ENCODE peak calls at places on chromosome 12, in four cellular contexts. One of them, this sample, is unnamed.

GRCh38 chr12:123398177-123398916 is 14.4 kb downstream of the KMT5A start:
- DNase-seq in PC-3: no peak
- DNase-seq in pancreas: peak
- DNase-seq in iPS DF 6.9: no peak
- DNase-seq in this sample: peak

GRCh38 chr12:128747441-128747840 is 76.3 kb downstream of the SLC15A4 start:
- DNase-seq in PC-3: no peak
- DNase-seq in pancreas: no peak
- DNase-seq in iPS DF 6.9: no peak
- DNase-seq in this sample: no peak

GRCh38 chr12:131642101-131642540 is 68.8 kb upstream of the SFSWAP start:
- DNase-seq in PC-3: no peak
- DNase-seq in pancreas: no peak
- DNase-seq in iPS DF 6.9: no peak
- DNase-seq in this sample: no peak

GRCh38 chr12:26614217-26614616 is 218.8 kb downstream of the ITPR2 start:
- DNase-seq in PC-3: peak
- DNase-seq in pancreas: no peak
- DNase-seq in iPS DF 6.9: peak
- DNase-seq in this sample: peak

GRCh38 chr12:8780389-8780788 is 42.0 kb upstream of the A2ML1 start:
- DNase-seq in PC-3: peak
- DNase-seq in pancreas: no peak
- DNase-seq in iPS DF 6.9: no peak
- DNase-seq in this sample: no peak

GRCh38 chr12:25694072-25694471 is 141.0 kb upstream of the LMNTD1 start:
- DNase-seq in PC-3: peak
- DNase-seq in pancreas: no peak
- DNase-seq in iPS DF 6.9: no peak
- DNase-seq in this sample: no peak

GRCh38 chr12:5655120-5655519 is 223.2 kb downstream of the NTF3 start:
- DNase-seq in PC-3: no peak
- DNase-seq in pancreas: no peak
- DNase-seq in iPS DF 6.9: no peak
- DNase-seq in this sample: no peak

GRCh38 chr12:14845350-14845750 is 2.0 kb upstream of the ART4 start:
- DNase-seq in PC-3: peak
- DNase-seq in pancreas: no peak
- DNase-seq in iPS DF 6.9: peak
- DNase-seq in this sample: no peak

DNA sequence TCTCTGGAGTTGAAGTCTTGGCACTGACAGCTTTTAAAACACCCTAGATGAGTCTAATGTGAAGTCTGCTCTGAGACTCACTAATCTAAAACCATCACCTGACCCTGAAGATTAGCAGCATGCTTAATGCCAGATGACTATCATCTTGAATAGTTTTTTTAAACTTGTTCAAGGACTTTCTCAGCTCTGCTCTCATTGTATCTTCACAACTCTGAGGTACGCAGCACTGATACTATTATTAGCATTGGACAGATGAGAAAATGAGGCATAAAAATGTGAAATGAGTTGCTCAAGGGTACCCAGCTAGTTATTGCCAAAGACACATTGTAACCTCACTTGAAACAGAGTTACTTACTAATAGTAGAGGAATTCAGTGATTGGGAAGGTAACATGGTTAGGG is 4.8 kb downstream of the SLC38A1 start:
- DNase-seq in PC-3: no peak
- DNase-seq in pancreas: no peak
- DNase-seq in iPS DF 6.9: no peak
- DNase-seq in this sample: no peak
- H3K4me3 ChIP-seq in PC-3: no peak
- H3K4me3 ChIP-seq in pancreas: no peak
- H3K4me3 ChIP-seq in iPS DF 6.9: no peak
- H3K4me3 ChIP-seq in this sample: no peak

DNA sequence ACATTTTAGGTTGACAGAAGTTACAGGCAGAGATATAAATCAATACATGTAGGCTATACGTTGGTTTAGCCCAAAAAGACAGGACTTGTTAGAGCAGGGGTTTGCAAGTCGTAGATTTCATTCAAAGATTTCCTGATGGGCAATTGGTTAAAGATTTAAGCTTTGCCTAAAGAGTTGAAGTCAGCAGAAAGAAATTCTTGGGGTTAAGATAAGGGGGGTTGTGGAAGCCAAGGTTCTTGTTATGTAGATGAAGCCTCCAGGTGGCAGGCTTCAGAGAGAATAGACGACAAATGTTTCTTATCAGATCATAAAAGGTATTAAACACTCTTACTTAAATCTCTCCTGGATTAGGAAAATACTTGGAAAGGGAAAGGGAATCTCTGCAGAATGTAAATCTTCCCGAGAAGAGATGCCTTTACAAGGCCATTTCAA is 510.8 kb downstream of the TMTC2 start:
- DNase-seq in PC-3: no peak
- DNase-seq in pancreas: no peak
- DNase-seq in iPS DF 6.9: no peak
- DNase-seq in this sample: no peak
- H3K4me3 ChIP-seq in PC-3: no peak
- H3K4me3 ChIP-seq in pancreas: no peak
- H3K4me3 ChIP-seq in iPS DF 6.9: no peak
- H3K4me3 ChIP-seq in this sample: no peak

GRCh38 chr12:79690606-79691298 is at the start of gene PAWR:
- DNase-seq in PC-3: peak
- DNase-seq in pancreas: peak
- DNase-seq in iPS DF 6.9: peak
- DNase-seq in this sample: no peak

GRCh38 chr12:79692860-79693605 is 2.3 kb upstream of the PAWR start:
- DNase-seq in PC-3: peak
- DNase-seq in pancreas: no peak
- DNase-seq in iPS DF 6.9: no peak
- DNase-seq in this sample: no peak

GRCh38 chr12:79690156-79690605 is 583 bp downstream of the PAWR start:
- DNase-seq in PC-3: peak
- DNase-seq in pancreas: no peak
- DNase-seq in iPS DF 6.9: no peak
- DNase-seq in this sample: no peak

GRCh38 chr12:79691299-79692248 is 810 bp upstream of the PAWR start:
- DNase-seq in PC-3: peak
- DNase-seq in pancreas: no peak
- DNase-seq in iPS DF 6.9: no peak
- DNase-seq in this sample: no peak

DNA sequence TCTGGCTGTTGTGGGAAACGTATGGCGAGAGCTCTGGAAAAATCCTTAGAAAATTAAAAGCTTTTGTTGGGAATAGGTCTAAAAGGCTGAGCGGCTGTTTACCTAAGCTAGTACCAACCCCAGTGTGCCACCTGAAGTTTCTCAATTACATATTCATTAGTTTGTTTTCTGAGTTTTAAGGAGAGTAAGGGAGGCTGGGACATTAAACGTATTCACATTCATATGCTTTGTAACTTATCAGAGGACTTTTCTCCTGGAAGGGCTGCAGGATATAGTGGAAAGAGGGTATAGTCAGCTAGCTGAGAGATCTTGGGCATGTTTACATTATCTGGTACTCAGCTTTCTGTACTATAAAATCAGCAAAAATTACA is 1.5 kb upstream of the PAWR start:
- DNase-seq in PC-3: no peak
- DNase-seq in pancreas: no peak
- DNase-seq in iPS DF 6.9: no peak
- DNase-seq in this sample: no peak
- H3K4me3 ChIP-seq in PC-3: peak
- H3K4me3 ChIP-seq in pancreas: peak
- H3K4me3 ChIP-seq in iPS DF 6.9: peak
- H3K4me3 ChIP-seq in this sample: no peak

GRCh38 chr12:75722714-75723200 is 211.3 kb upstream of the KRR1 start:
- DNase-seq in PC-3: peak
- DNase-seq in pancreas: no peak
- DNase-seq in iPS DF 6.9: no peak
- DNase-seq in this sample: peak
- H3K4me3 ChIP-seq in PC-3: no peak
- H3K4me3 ChIP-seq in pancreas: no peak
- H3K4me3 ChIP-seq in iPS DF 6.9: no peak
- H3K4me3 ChIP-seq in this sample: no peak